ENCODE peak calls at places on chromosomes 5 and 9, in eight cellular contexts. L is NCI-H2081 treated with DMSO at 0.1 percent for 48 hours, N is GM03348, Q is OCI-LY7, B is ELR, F is endothelial cell, R is NCI-H2029 treated with DMSO at 0.1 percent for 48 hours, X is NCI-H774. H is an unnamed sample.

GRCh38 chr9:109771084-109771483 is 8.9 kb upstream of the PALM2AKAP2 start:
- DNase-seq in L (no peak), N (peak; percentile 85), Q (no peak), B (peak; percentile 18), F (no peak), R (no peak), X (no peak), H (peak; percentile 24)

GRCh38 chr5:130549884-130550552 is 615.0 kb downstream of the HINT1 start:
- DNase-seq in L (no peak), N (no peak), Q (no peak), B (peak; percentile 83), F (no peak), R (no peak), X (no peak), H (peak; percentile 96)

GRCh38 chr9:101128623-101129022 is 100.1 kb downstream of the PLPPR1 start:
- DNase-seq in L (no peak), N (no peak), Q (no peak), B (no peak), F (no peak), R (no peak), X (no peak), H (no peak)

GRCh38 chr5:138466900-138467710 is 1.8 kb downstream of the EGR1 start:
- DNase-seq in L (no peak), N (no peak), Q (no peak), B (peak; percentile 14), F (no peak), R (no peak), X (no peak), H (no peak)

GRCh38 chr5:152202321-152202720 is 202.8 kb downstream of the NMUR2 start:
- DNase-seq in L (no peak), N (no peak), Q (no peak), B (no peak), F (no peak), R (no peak), X (no peak), H (no peak)

GRCh38 chr5:78745985-78746384 is 97.4 kb upstream of the LHFPL2 start:
- DNase-seq in L (no peak), N (no peak), Q (no peak), B (no peak), F (no peak), R (no peak), X (no peak), H (no peak)

GRCh38 chr5:85716344-85717202 is 901.2 kb upstream of the COX7C start:
- DNase-seq in L (no peak), N (no peak), Q (no peak), B (no peak), F (no peak), R (no peak), X (no peak), H (no peak)

GRCh38 chr5:33059081-33059480 is 348.0 kb downstream of the NPR3 start:
- DNase-seq in L (no peak), N (no peak), Q (no peak), B (peak; percentile 42), F (no peak), R (no peak), X (no peak), H (no peak)

GRCh38 chr9:85453850-85454249 is 287.9 kb downstream of the AGTPBP1 start:
- DNase-seq in L (no peak), N (no peak), Q (no peak), B (no peak), F (no peak), R (no peak), X (no peak), H (no peak)